ENCODE peak calls at places on chromosomes 16 and 17, in four cellular contexts. C is cardiac fibroblast; K is activated CD4-positive, CD25-positive, alpha-beta regulatory T cell; A is AML-193. J is an unnamed sample.
A peak's percentile ranks its signal among the peaks of the same experiment; 100 is the strongest.

GRCh38 chr16:50531901-50532300 is 16.3 kb upstream of the NKD1 start:
- DNase-seq in C (no peak), K (no peak), A (no peak), J (no peak)

GRCh38 chr17:49647256-49647585 is 30.7 kb downstream of the SPOP start:
- DNase-seq in C (no peak), K (no peak), A (no peak), J (no peak)

GRCh38 chr17:6394055-6394454 is 40.9 kb downstream of the AIPL1 start:
- DNase-seq in C (no peak), K (no peak), A (no peak), J (no peak)

GRCh38 chr16:69934751-69935150 is 16.4 kb upstream of the CLEC18A start:
- DNase-seq in C (no peak), K (no peak), A (no peak), J (no peak)

GRCh38 chr17:37708008-37708615 is 36.7 kb downstream of the HNF1B start:
- DNase-seq in C (no peak), K (no peak), A (no peak), J (no peak)

GRCh38 chr17:17494499-17495447 is 1.4 kb downstream of the RASD1 start:
- DNase-seq in C (peak; percentile 49), K (no peak), A (no peak), J (peak; percentile 11)

GRCh38 chr17:59466943-59467801 is 98.2 kb upstream of the DHX40 start:
- DNase-seq in C (no peak), K (no peak), A (no peak), J (no peak)

GRCh38 chr17:14124854-14125253 is 55.5 kb downstream of the COX10 start:
- DNase-seq in C (no peak), K (no peak), A (no peak), J (no peak)

GRCh38 chr17:65785109-65785508 is 223.7 kb upstream of the AXIN2 start:
- DNase-seq in C (peak; percentile 95), K (no peak), A (peak; percentile 30), J (peak; percentile 96)

GRCh38 chr16:66878067-66878466 is 2.2 kb upstream of the PDP2 start:
- DNase-seq in C (no peak), K (no peak), A (peak; percentile 75), J (peak; percentile 28)

GRCh38 chr16:65532846-65533245 is 411.0 kb upstream of the CDH11 start:
- DNase-seq in C (no peak), K (no peak), A (no peak), J (no peak)

GRCh38 chr16:10612649-10613179 is 32.3 kb upstream of the EMP2 start:
- DNase-seq in C (no peak), K (no peak), A (no peak), J (no peak)

GRCh38 chr17:82289822-82290541 is 16.5 kb upstream of the CSNK1D start:
- DNase-seq in C (no peak), K (no peak), A (no peak), J (peak; percentile 46)

GRCh38 chr16:1310832-1311200 is 1.4 kb downstream of the UBE2I start:
- DNase-seq in C (peak; percentile 22), K (no peak), A (no peak), J (peak; percentile 44)

GRCh38 chr17:1644493-1645206 is 882 bp downstream of the SCARF1 start:
- DNase-seq in C (no peak), K (no peak), A (no peak), J (no peak)

GRCh38 chr16:69093974-69094373 is 11.5 kb upstream of the HAS3 start:
- DNase-seq in C (no peak), K (no peak), A (no peak), J (no peak)

GRCh38 chr17:68334393-68334792 is 43.1 kb downstream of the ARSG start:
- DNase-seq in C (no peak), K (no peak), A (no peak), J (peak; percentile 59)

GRCh38 chr16:58116046-58116445 is 13.1 kb downstream of the CFAP20 start:
- DNase-seq in C (no peak), K (no peak), A (no peak), J (no peak)

GRCh38 chr16:57192146-57192545 is 6.0 kb downstream of the RSPRY1 start:
- DNase-seq in C (no peak), K (no peak), A (no peak), J (peak; percentile 87)

GRCh38 chr17:45345554-45346254 is 28.9 kb upstream of the MAP3K14 start:
- DNase-seq in C (peak; percentile 96), K (no peak), A (no peak), J (peak; percentile 88)

GRCh38 chr16:49997721-49998251 is 27.2 kb upstream of the CNEP1R1 start:
- DNase-seq in C (no peak), K (no peak), A (no peak), J (no peak)

GRCh38 chr17:30530346-30531025 is 53.3 kb downstream of the GOSR1 start:
- DNase-seq in C (peak; percentile 51), K (no peak), A (no peak), J (peak; percentile 42)

GRCh38 chr17:8224891-8225812 is 14.8 kb upstream of the AURKB start:
- DNase-seq in C (no peak), K (no peak), A (no peak), J (no peak)

GRCh38 chr16:55120408-55120807 is 189.7 kb downstream of the IRX5 start:
- DNase-seq in C (no peak), K (no peak), A (no peak), J (no peak)

GRCh38 chr16:87918866-87919680 is 17.3 kb downstream of the CA5A start:
- DNase-seq in C (no peak), K (no peak), A (no peak), J (no peak)

GRCh38 chr16:89176717-89177116 is 5.2 kb downstream of the CDH15 start:
- DNase-seq in C (no peak), K (no peak), A (no peak), J (no peak)

GRCh38 chr16:85735225-85735722 is 15.6 kb downstream of the C16orf74 start:
- DNase-seq in C (no peak), K (no peak), A (no peak), J (no peak)

GRCh38 chr17:73770115-73770848 is 126.0 kb upstream of the SDK2 start:
- DNase-seq in C (peak; percentile 84), K (no peak), A (no peak), J (peak; percentile 75)

GRCh38 chr16:56909484-56910113 is 22.3 kb upstream of the HERPUD1 start:
- DNase-seq in C (no peak), K (no peak), A (no peak), J (no peak)

GRCh38 chr16:57377080-57377841 is 5.0 kb downstream of the CX3CL1 start:
- DNase-seq in C (no peak), K (no peak), A (no peak), J (peak; percentile 11)

GRCh38 chr17:61658183-61658582 is 67.2 kb upstream of the NACA2 start:
- DNase-seq in C (no peak), K (no peak), A (no peak), J (no peak)